ENCODE peak calls at places on chromosomes 6 and 20, in five cellular contexts. W, P, Q, S and H are unnamed samples.

GRCh38 chr6:30160391-30160790 is 620 bp downstream of the TRIM10 start:
- DNase-seq in W (no peak), P (no peak), Q (no peak), S (no peak), H (no peak)

GRCh38 chr6:3407840-3408239 is 49.0 kb downstream of the SLC22A23 start:
- DNase-seq in W (no peak), P (no peak), Q (no peak), S (no peak), H (no peak)

GRCh38 chr6:16493802-16494201 is 255.4 kb downstream of the GMPR start:
- DNase-seq in W (no peak), P (no peak), Q (no peak), S (no peak), H (no peak)

GRCh38 chr6:4459032-4459431 is 317.2 kb upstream of the CDYL start:
- DNase-seq in W (no peak), P (no peak), Q (no peak), S (no peak), H (peak; percentile 52)

GRCh38 chr20:11891081-11891826 is 26.4 kb upstream of the BTBD3 start:
- DNase-seq in W (peak; percentile 63), P (no peak), Q (no peak), S (peak; percentile 56), H (no peak)

GRCh38 chr20:5531318-5532081 is 214.7 kb upstream of the PROKR2 start:
- DNase-seq in W (no peak), P (no peak), Q (no peak), S (peak; percentile 23), H (no peak)

GRCh38 chr6:46626228-46626909 is 26.2 kb downstream of the CYP39A1 start:
- DNase-seq in W (no peak), P (no peak), Q (no peak), S (peak; percentile 6), H (peak; percentile 9)

GRCh38 chr6:10543488-10543887 is 22.3 kb downstream of the GCNT2 start:
- DNase-seq in W (no peak), P (no peak), Q (no peak), S (no peak), H (no peak)

GRCh38 chr6:118974790-118975189 is 39.8 kb upstream of the MCM9 start:
- DNase-seq in W (no peak), P (no peak), Q (no peak), S (peak; percentile 54), H (no peak)

GRCh38 chr20:38272961-38273360 is 12.4 kb upstream of the KIAA1755 start:
- DNase-seq in W (no peak), P (no peak), Q (no peak), S (no peak), H (no peak)

GRCh38 chr20:22861231-22861980 is 173.7 kb upstream of the SSTR4 start:
- DNase-seq in W (no peak), P (no peak), Q (peak; percentile 19), S (no peak), H (no peak)

GRCh38 chr20:31719644-31720485 is 2.8 kb downstream of the BCL2L1 start:
- DNase-seq in W (no peak), P (no peak), Q (no peak), S (peak; percentile 31), H (no peak)

GRCh38 chr20:45408646-45409213 is 641 bp downstream of the DBNDD2 start:
- DNase-seq in W (no peak), P (no peak), Q (no peak), S (no peak), H (no peak)

GRCh38 chr6:11989376-11989775 is 22.7 kb upstream of the HIVEP1 start:
- DNase-seq in W (no peak), P (no peak), Q (no peak), S (no peak), H (no peak)

GRCh38 chr6:4636881-4637224 is 139.4 kb upstream of the CDYL start:
- DNase-seq in W (no peak), P (no peak), Q (no peak), S (no peak), H (no peak)

GRCh38 chr6:28867078-28867414 is 56.7 kb downstream of the TRIM27 start:
- DNase-seq in W (no peak), P (peak; percentile 56), Q (no peak), S (peak; percentile 76), H (no peak)

GRCh38 chr6:23890543-23891227 is 235.3 kb upstream of the NRSN1 start:
- DNase-seq in W (no peak), P (no peak), Q (no peak), S (no peak), H (no peak)

GRCh38 chr6:39887692-39888450 is 46.4 kb downstream of the MOCS1 start:
- DNase-seq in W (peak; percentile 79), P (no peak), Q (peak; percentile 59), S (no peak), H (peak; percentile 67)

GRCh38 chr6:133939778-133940667 is 13.0 kb upstream of the TBPL1 start:
- DNase-seq in W (no peak), P (no peak), Q (no peak), S (no peak), H (no peak)

GRCh38 chr6:170434114-170434820 is 118.8 kb downstream of the PSMB1 start:
- DNase-seq in W (no peak), P (no peak), Q (no peak), S (no peak), H (no peak)

GRCh38 chr20:45306431-45306982 is at the start of gene RBPJL:
- DNase-seq in W (no peak), P (peak; percentile 57), Q (no peak), S (peak; percentile 39), H (no peak)

GRCh38 chr20:30811896-30812671 is 445.4 kb upstream of the DEFB115 start:
- DNase-seq in W (peak; percentile 28), P (peak; percentile 46), Q (no peak), S (no peak), H (no peak)

GRCh38 chr20:58059145-58059544 is 169.3 kb downstream of the ANKRD60 start:
- DNase-seq in W (no peak), P (no peak), Q (no peak), S (no peak), H (no peak)

GRCh38 chr6:23145801-23146200 is 576.4 kb downstream of the HDGFL1 start:
- DNase-seq in W (no peak), P (no peak), Q (no peak), S (no peak), H (peak; percentile 22)